ENCODE peak calls at places on chromosomes 16 and 17, in four cellular contexts. C, D, F and P are unnamed samples. For H3K4me1, the result is how much of the 10 kb centered on the place peaks cover.

GRCh38 chr16:47408491-47408890 is 52.4 kb downstream of the ITFG1 start:
- DNase-seq in D (no peak), F (no peak), C (no peak), P (no peak)

GRCh38 chr17:27296427-27296979 is 2.6 kb downstream of the WSB1 start:
- DNase-seq in F (peak), D (no peak), C (no peak), P (peak)

GRCh38 chr16:68786685-68787418 is 49.8 kb downstream of the CDH1 start:
- DNase-seq in F (peak), D (peak), C (no peak), P (no peak)

GRCh38 chr16:35142809-35143192 is 1683.4 kb downstream of the TP53TG3F start:
- DNase-seq in D (no peak), F (no peak), C (no peak), P (no peak)

GRCh38 chr17:15966879-15967248 is 21.9 kb downstream of the ADORA2B start:
- DNase-seq in C (no peak), D (no peak), F (no peak), P (no peak)

GRCh38 chr17:951388-952132 is 28.0 kb downstream of the NXN start:
- DNase-seq in C (no peak), F (peak), D (peak), P (no peak)

GRCh38 chr16:66129196-66129595 is 237.3 kb upstream of the CDH5 start:
- DNase-seq in F (no peak), D (no peak), C (no peak), P (no peak)

GRCh38 chr17:28576758-28577465 is at the start of gene ALDOC:
- DNase-seq in F (peak), C (peak), D (peak), P (peak)

GRCh38 chr17:75680431-75680830 is 13.3 kb downstream of the SAP30BP start:
- DNase-seq in F (no peak), C (no peak), D (no peak), P (no peak)

GRCh38 chr17:66930933-66931332 is 33.6 kb upstream of the CACNG4 start:
- DNase-seq in C (no peak), D (no peak), F (no peak), P (no peak)

GRCh38 chr16:16014329-16015224 is 65.2 kb downstream of the ABCC1 start:
- DNase-seq in D (peak), C (no peak), F (peak), P (no peak)

GRCh38 chr17:45248132-45248936 is 13.6 kb downstream of the SPATA32 start:
- DNase-seq in D (peak), C (no peak), F (no peak), P (peak)

GRCh38 chr16:84885024-84885910 is 65.5 kb downstream of the CRISPLD2 start:
- DNase-seq in F (no peak), C (no peak), D (no peak), P (no peak)

GRCh38 chr16:2064368-2064945 is 16.7 kb downstream of the TSC2 start:
- DNase-seq in F (no peak), D (no peak), C (no peak), P (no peak)

GRCh38 chr17:43877031-43877430 is 30.1 kb downstream of the CD300LG start:
- DNase-seq in D (no peak), F (no peak), C (no peak), P (no peak)

GRCh38 chr17:78748730-78749317 is 33.2 kb downstream of the CYTH1 start:
- DNase-seq in D (peak), C (peak), F (peak), P (peak)

GRCh38 chr17:19305261-19305660 is 57.3 kb downstream of the B9D1 start:
- DNase-seq in C (no peak), F (no peak), D (no peak), P (no peak)
- H3K4me1 ChIP-seq in C (half or more), F (under half), D (under half), P (under half)

GRCh38 chr17:77125432-77125901 is 15.3 kb upstream of the SEC14L1 start:
- DNase-seq in D (no peak), F (peak), C (no peak), P (no peak)
- H3K4me1 ChIP-seq in D (under half), F (half or more), C (half or more), P (under half)

GRCh38 chr16:57530531-57531252 is 5.7 kb downstream of the CCDC102A start:
- DNase-seq in C (no peak), D (no peak), F (no peak), P (no peak)
- H3K4me1 ChIP-seq in C (half or more), D (under half), F (under half), P (half or more)

GRCh38 chr17:32912218-32912897 is 15.6 kb upstream of the TMEM98 start:
- DNase-seq in F (peak), C (no peak), D (peak), P (no peak)
- H3K4me1 ChIP-seq in F (under half), C (under half), D (under half), P (under half)

GRCh38 chr17:55289106-55289446 is 24.3 kb downstream of the HLF start:
- DNase-seq in F (no peak), C (no peak), D (no peak), P (no peak)

GRCh38 chr17:55285340-55286301 is 20.9 kb downstream of the HLF start:
- DNase-seq in C (no peak), D (peak), F (peak), P (no peak)

GRCh38 chr17:55288356-55289105 is 23.8 kb downstream of the HLF start:
- DNase-seq in C (no peak), D (no peak), F (no peak), P (no peak)

GRCh38 chr17:55284944-55285339 is 20.2 kb downstream of the HLF start:
- DNase-seq in F (no peak), C (no peak), D (no peak), P (no peak)

DNA sequence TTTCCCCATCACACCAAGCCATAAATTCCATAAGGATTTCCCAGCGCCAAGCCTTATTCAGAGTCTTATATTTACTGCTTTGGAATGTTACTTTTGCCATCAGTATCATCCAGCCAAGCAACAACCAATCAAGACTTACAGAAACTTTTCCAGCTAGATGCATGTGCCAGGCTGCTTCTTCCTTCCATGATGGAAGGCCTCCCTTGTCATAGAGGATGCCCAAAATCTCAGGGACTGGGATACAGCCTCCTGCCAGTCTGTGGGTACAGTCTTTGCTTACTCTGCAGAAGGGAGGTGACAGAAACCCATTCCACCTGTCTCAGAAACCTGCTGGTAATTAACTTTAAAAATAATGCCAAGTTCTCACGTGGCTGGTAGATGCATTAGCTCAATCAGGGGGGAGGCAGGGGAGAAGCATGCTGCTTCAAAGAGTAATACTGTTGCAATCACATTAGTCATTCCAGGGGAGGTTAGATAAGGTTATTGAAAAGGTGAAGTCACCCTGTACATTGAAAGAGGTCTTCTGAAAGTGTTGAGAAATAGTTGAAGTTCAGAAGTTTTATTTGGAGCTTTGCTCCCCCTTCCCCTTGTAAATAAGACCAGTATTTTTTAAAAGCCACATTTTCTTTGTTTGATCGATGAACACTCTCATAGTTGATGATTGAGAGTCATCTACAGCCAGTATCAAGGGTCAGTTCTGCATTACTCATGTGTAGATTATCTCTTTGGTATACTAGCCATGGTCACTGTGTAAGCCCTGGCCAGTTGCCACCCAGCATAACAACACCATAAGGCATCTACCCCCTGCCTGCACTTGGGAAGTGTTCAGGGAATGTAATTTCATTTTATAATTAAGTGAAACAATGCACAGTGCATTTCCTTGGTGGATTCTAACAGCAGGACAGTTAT is 22.2 kb downstream of the HLF start:
- DNase-seq in D (peak), C (no peak), F (peak), P (no peak)
- H3K4me1 ChIP-seq in D (half or more), C (half or more), F (under half), P (under half)

GRCh38 chr16:57637424-57637823 is 9.0 kb downstream of the ADGRG1 start:
- DNase-seq in C (no peak), F (no peak), D (no peak), P (no peak)

GRCh38 chr16:57634171-57634570 is 5.7 kb downstream of the ADGRG1 start:
- DNase-seq in C (no peak), D (no peak), F (peak), P (no peak)

GRCh38 chr16:57636184-57636583 is 7.8 kb downstream of the ADGRG1 start:
- DNase-seq in C (no peak), D (no peak), F (no peak), P (no peak)

GRCh38 chr16:57637020-57637419 is 8.6 kb downstream of the ADGRG1 start:
- DNase-seq in D (no peak), F (peak), C (no peak), P (no peak)

DNA sequence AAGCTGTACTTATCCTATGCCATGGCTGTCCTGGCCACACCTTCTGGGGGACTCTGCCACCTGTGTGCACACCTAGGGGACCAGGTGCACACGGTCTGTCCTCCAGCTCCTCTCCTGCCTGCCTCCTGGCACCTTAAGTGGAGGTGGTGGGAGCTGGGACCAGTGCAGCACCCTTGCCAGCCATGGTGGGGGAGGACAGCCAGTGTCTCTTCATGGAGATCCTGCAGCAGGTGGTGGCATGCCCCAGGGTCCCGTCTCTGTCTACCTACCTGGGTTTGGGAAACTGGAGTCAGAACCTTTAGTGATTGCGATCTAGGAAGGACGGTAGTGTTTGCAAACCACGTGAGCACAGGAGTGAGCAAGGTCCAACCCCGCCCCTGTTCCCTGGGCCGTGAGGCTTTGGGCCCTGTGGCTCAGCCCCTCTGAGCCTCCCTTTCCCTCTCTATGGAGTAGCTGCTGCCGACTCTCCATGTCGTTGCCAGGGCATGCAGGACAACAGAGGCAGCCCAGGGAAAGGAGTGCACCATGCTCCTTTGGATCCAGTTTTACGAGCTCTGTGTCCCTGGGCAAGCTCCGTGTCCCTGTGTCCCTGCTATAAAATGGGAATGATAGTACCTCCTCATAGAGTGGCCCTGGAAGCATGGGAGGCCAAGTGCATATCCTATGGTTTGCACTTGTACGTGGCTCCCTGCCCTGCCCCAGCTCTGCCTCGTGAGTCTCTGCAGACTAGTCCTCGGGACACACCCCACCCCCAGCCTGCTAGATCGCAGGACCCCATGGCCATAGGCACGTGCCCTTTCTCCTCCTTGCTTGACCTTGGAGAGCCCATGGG is 7.1 kb downstream of the ADGRG1 start:
- DNase-seq in F (no peak), D (peak), C (no peak), P (no peak)
- H3K4me1 ChIP-seq in F (under half), D (half or more), C (half or more), P (under half)

GRCh38 chr16:52569701-52570100 is 22.8 kb upstream of the TOX3 start:
- DNase-seq in C (no peak), F (no peak), D (no peak), P (no peak)

GRCh38 chr16:52567193-52567592 is 20.2 kb upstream of the TOX3 start:
- DNase-seq in D (no peak), F (no peak), C (no peak), P (no peak)

GRCh38 chr16:52568495-52568894 is 21.6 kb upstream of the TOX3 start:
- DNase-seq in F (no peak), D (no peak), C (no peak), P (no peak)

GRCh38 chr16:52570495-52571091 is 23.6 kb upstream of the TOX3 start:
- DNase-seq in C (no peak), D (no peak), F (no peak), P (no peak)

DNA sequence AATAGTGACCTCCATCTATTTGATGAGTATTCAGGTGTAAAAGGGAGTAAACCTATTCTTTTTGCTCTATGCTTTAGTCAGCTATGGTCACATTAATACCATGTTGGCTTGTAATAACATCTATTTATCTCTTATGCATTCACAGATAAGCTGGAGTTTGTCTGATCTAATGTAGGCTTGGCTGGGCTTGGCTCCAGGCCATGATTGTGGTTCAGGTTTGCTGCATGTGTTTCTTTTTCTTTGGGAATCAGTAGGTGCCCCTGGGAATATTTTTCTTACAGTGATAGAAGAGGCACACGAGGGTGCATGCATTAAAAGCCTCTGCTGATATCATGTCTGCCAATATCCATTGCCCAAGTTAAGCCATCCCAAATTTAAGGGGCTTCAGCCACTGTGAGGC is 22.4 kb upstream of the TOX3 start:
- DNase-seq in F (no peak), C (no peak), D (no peak), P (no peak)
- H3K4me1 ChIP-seq in F (under half), C (under half), D (under half), P (under half)

DNA sequence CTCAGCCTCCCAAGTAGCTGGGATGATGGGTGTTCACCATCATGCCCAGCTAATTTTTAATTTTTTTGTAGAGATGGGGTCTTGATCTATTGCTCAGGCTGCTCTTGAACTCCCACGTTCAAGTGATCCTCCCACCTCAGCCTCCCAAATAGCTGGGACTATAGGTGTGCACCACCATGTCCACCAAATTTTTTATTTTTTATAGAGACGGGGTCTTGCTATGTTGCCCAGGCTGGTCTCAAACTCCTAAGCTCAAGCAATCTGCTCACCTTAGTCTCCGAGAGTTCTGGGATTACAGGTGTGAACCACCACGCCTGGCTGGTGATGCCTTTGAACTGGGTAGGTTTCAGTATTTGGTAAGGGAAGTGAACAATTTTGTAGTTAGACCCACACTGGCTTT is 30.1 kb downstream of the FA2H start:
- DNase-seq in F (no peak), C (no peak), D (no peak), P (no peak)
- H3K4me1 ChIP-seq in F (under half), C (half or more), D (under half), P (under half)

GRCh38 chr16:69921125-69921524 is 30.0 kb upstream of the CLEC18A start:
- DNase-seq in D (no peak), C (no peak), F (no peak), P (no peak)

GRCh38 chr16:69917311-69917710 is 33.8 kb upstream of the CLEC18A start:
- DNase-seq in F (peak), C (no peak), D (no peak), P (no peak)

GRCh38 chr16:69916445-69916844 is 34.7 kb upstream of the CLEC18A start:
- DNase-seq in D (no peak), F (no peak), C (no peak), P (no peak)

GRCh38 chr16:69918241-69918640 is 32.9 kb upstream of the CLEC18A start:
- DNase-seq in C (no peak), D (no peak), F (peak), P (no peak)

GRCh38 chr16:69917739-69918138 is 33.4 kb upstream of the CLEC18A start:
- DNase-seq in C (no peak), D (peak), F (peak), P (no peak)
- H3K4me1 ChIP-seq in C (under half), D (under half), F (under half), P (under half)

GRCh38 chr16:12153662-12154061 is 177.1 kb downstream of the SNX29 start:
- DNase-seq in F (no peak), C (no peak), D (no peak), P (no peak)

GRCh38 chr16:12157510-12158093 is 181.1 kb downstream of the SNX29 start:
- DNase-seq in D (no peak), F (peak), C (no peak), P (no peak)

GRCh38 chr16:12158428-12158827 is 181.9 kb downstream of the SNX29 start:
- DNase-seq in F (peak), D (no peak), C (no peak), P (no peak)

GRCh38 chr16:12159028-12159427 is 182.5 kb downstream of the SNX29 start:
- DNase-seq in C (no peak), F (peak), D (no peak), P (no peak)

GRCh38 chr16:12155235-12155634 is 178.7 kb downstream of the SNX29 start:
- DNase-seq in F (no peak), D (no peak), C (no peak), P (no peak)
- H3K4me1 ChIP-seq in F (under half), D (under half), C (under half), P (under half)